ENCODE peak calls at places on chromosomes 6 and 20, in six cellular contexts. S, A, R, I, H and E are unnamed samples. For H3K9me3, H3K4me1 and H3K36me3, the result is how much of the 10 kb centered on the place peaks cover.

GRCh38 chr6:1789092-1789491 is 179.4 kb downstream of the FOXC1 start:
- DNase-seq in H (no peak), A (no peak), I (no peak), S (no peak), R (no peak), E (no peak)

GRCh38 chr6:140590641-140591040 is 1216.2 kb upstream of the CITED2 start:
- DNase-seq in S (no peak), H (no peak), I (no peak), A (no peak), R (no peak), E (no peak)

GRCh38 chr6:140052757-140053729 is 678.6 kb upstream of the CITED2 start:
- DNase-seq in H (no peak), I (no peak), S (no peak), A (no peak), R (no peak), E (no peak)

GRCh38 chr20:8527998-8528397 is 395.9 kb downstream of the PLCB1 start:
- DNase-seq in I (peak), H (no peak), S (no peak), A (no peak), R (peak), E (no peak)

GRCh38 chr6:144364727-144365126 is 79.6 kb downstream of the UTRN start:
- DNase-seq in H (no peak), R (no peak), A (no peak), I (no peak), S (no peak), E (no peak)

GRCh38 chr20:63441136-63441776 is 31.2 kb downstream of the KCNQ2 start:
- DNase-seq in H (no peak), S (no peak), I (peak), A (no peak), R (no peak), E (no peak)

GRCh38 chr6:145715426-145715825 is 19.9 kb downstream of the EPM2A start:
- DNase-seq in H (no peak), R (no peak), A (no peak), S (no peak), I (no peak), E (no peak)

GRCh38 chr6:3422457-3422816 is 34.4 kb downstream of the SLC22A23 start:
- DNase-seq in A (peak), S (no peak), R (no peak), I (no peak), H (no peak), E (no peak)

GRCh38 chr6:113122060-113122459 is 735.1 kb upstream of the MARCKS start:
- DNase-seq in I (no peak), S (no peak), H (no peak), R (no peak), A (no peak), E (no peak)

GRCh38 chr6:163383912-163384311 is 30.6 kb upstream of the QKI start:
- DNase-seq in A (no peak), H (no peak), S (no peak), R (no peak), I (no peak), E (no peak)

GRCh38 chr6:134921276-134921979 is 28.5 kb downstream of the ALDH8A1 start:
- DNase-seq in I (no peak), S (no peak), H (no peak), A (no peak), R (no peak), E (no peak)

GRCh38 chr6:25927721-25928359 is 2.7 kb downstream of the SLC17A2 start:
- DNase-seq in A (no peak), R (no peak), H (no peak), S (no peak), I (no peak), E (no peak)

GRCh38 chr20:45341579-45341938 is 6.7 kb downstream of the SDC4 start:
- DNase-seq in R (no peak), I (no peak), A (no peak), H (no peak), S (no peak), E (no peak)

GRCh38 chr6:119237177-119237715 is 112.3 kb downstream of the MAN1A1 start:
- DNase-seq in R (no peak), H (no peak), S (no peak), I (no peak), A (no peak), E (no peak)

GRCh38 chr6:15296735-15297134 is 50.9 kb downstream of the JARID2 start:
- DNase-seq in H (no peak), R (peak), A (no peak), S (no peak), I (peak), E (no peak)

GRCh38 chr20:23393999-23394775 is 27.1 kb downstream of the NAPB start:
- DNase-seq in H (no peak), S (no peak), R (no peak), A (peak), I (no peak), E (no peak)

GRCh38 chr6:13643125-13643524 is 28.0 kb downstream of the NOL7 start:
- DNase-seq in R (no peak), I (no peak), A (no peak), H (no peak), S (no peak), E (no peak)

GRCh38 chr6:32369678-32370077 is 2.0 kb downstream of the TSBP1 start:
- DNase-seq in A (no peak), H (no peak), S (no peak), I (no peak), R (no peak), E (no peak)

GRCh38 chr6:150256618-150257272 is 112.1 kb upstream of the IYD start:
- DNase-seq in S (no peak), R (no peak), A (no peak), H (no peak), I (no peak), E (no peak)

GRCh38 chr20:49386848-49387605 is 95.4 kb downstream of the KCNB1 start:
- DNase-seq in A (no peak), H (no peak), R (no peak), I (no peak), S (no peak), E (no peak)

GRCh38 chr6:49637333-49637698 is 677 bp upstream of the RHAG start:
- DNase-seq in H (no peak), R (no peak), I (no peak), A (no peak), S (no peak), E (no peak)

GRCh38 chr20:38270869-38271608 is 10.5 kb upstream of the KIAA1755 start:
- DNase-seq in R (no peak), H (no peak), S (no peak), A (no peak), I (no peak), E (no peak)

GRCh38 chr6:139847322-139847797 is 472.9 kb upstream of the CITED2 start:
- DNase-seq in S (no peak), R (no peak), I (no peak), H (no peak), A (no peak), E (no peak)

GRCh38 chr6:34144581-34145160 is 1.2 kb downstream of the GRM4 start:
- DNase-seq in H (no peak), A (no peak), R (no peak), S (no peak), I (no peak), E (no peak)

GRCh38 chr20:9179193-9179802 is 110.4 kb downstream of the PLCB4 start:
- DNase-seq in S (no peak), I (no peak), R (no peak), H (no peak), A (no peak), E (no peak)

GRCh38 chr6:89482136-89482535 is 49.2 kb downstream of the ANKRD6 start:
- DNase-seq in R (no peak), I (no peak), S (no peak), H (no peak), A (no peak), E (no peak)

GRCh38 chr6:145811741-145812140 is 2.9 kb downstream of the FBXO30 start:
- DNase-seq in R (no peak), I (no peak), S (no peak), A (no peak), H (no peak), E (no peak)

GRCh38 chr6:36735110-36735971 is 37.7 kb downstream of the RAB44 start:
- DNase-seq in S (no peak), A (peak), R (no peak), I (no peak), H (no peak), E (peak)

GRCh38 chr20:40279390-40279789 is 409.6 kb downstream of the MAFB start:
- DNase-seq in I (no peak), H (no peak), S (no peak), A (peak), R (no peak), E (no peak)

GRCh38 chr6:112571886-112572285 is 224.8 kb downstream of the RFPL4B start:
- DNase-seq in H (no peak), I (no peak), S (no peak), R (no peak), A (no peak), E (no peak)

GRCh38 chr20:41380551-41381262 is 14.1 kb upstream of the EMILIN3 start:
- DNase-seq in H (no peak), I (no peak), S (no peak), R (no peak), A (no peak), E (no peak)

GRCh38 chr6:166836785-166837718 is 119.3 kb downstream of the RNASET2 start:
- DNase-seq in H (no peak), S (no peak), R (no peak), I (no peak), A (no peak), E (no peak)

GRCh38 chr6:134429861-134430380 is 112.0 kb upstream of the SGK1 start:
- DNase-seq in A (no peak), R (no peak), I (no peak), H (no peak), S (no peak), E (no peak)

GRCh38 chr6:35634316-35634715 is 54.4 kb downstream of the FKBP5 start:
- DNase-seq in A (no peak), S (no peak), R (no peak), H (no peak), I (no peak), E (no peak)

GRCh38 chr6:45611502-45611901 is 233.8 kb upstream of the SUPT3H start:
- DNase-seq in A (no peak), H (no peak), S (no peak), R (no peak), I (no peak), E (no peak)

GRCh38 chr6:130708338-130708737 is 118.9 kb upstream of the SMLR1 start:
- DNase-seq in A (no peak), H (no peak), I (no peak), R (no peak), S (no peak), E (no peak)

GRCh38 chr20:46731770-46732169 is 22.3 kb downstream of the SLC2A10 start:
- DNase-seq in H (no peak), A (no peak), R (no peak), I (no peak), S (no peak), E (no peak)

GRCh38 chr6:30870546-30870945 is 13.8 kb upstream of the DDR1 start:
- DNase-seq in A (no peak), S (no peak), R (no peak), H (no peak), I (no peak), E (no peak)

GRCh38 chr6:30875244-30876038 is 8.9 kb upstream of the DDR1 start:
- DNase-seq in R (no peak), A (no peak), I (no peak), S (no peak), H (no peak), E (no peak)

GRCh38 chr6:30871592-30872183 is 12.6 kb upstream of the DDR1 start:
- DNase-seq in S (no peak), A (no peak), I (no peak), H (no peak), R (no peak), E (no peak)

GRCh38 chr6:30876039-30876730 is 8.1 kb upstream of the DDR1 start:
- DNase-seq in H (no peak), R (no peak), A (peak), S (no peak), I (no peak), E (no peak)

DNA sequence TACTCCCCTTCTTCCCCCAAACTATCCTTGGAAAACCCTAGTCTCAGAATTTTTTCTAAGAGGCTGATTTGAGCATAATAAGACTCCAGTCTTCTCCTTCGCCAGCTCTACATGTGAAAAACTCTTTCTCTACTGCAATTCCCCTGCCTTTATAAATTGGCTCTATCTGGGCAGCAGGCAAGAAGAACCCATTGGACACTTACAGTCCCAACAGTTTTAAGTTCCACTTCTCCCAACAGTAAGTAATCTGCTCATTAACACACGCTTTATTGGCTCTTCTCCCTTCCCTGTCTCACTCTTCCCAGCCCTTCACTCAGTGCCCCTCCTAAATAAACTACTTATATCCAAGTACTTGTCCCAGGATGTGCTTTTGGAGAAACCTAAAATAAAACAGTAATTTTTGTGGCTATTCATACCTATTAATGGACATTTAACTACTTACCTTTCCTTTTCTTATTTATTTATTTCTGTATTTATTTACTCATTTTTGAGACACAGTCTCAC is 11.1 kb upstream of the DDR1 start:
- DNase-seq in A (no peak), S (no peak), I (no peak), H (no peak), R (no peak), E (no peak)
- H3K9me3 ChIP-seq in A (under half), S (under half), I (under half), H (under half), R (under half), E (under half)

GRCh38 chr20:57043091-57043490 is 223.3 kb downstream of the BMP7 start:
- DNase-seq in I (no peak), A (peak), R (no peak), H (no peak), S (no peak), E (no peak)
- H3K4me1 ChIP-seq in I (under half), A (under half), R (under half), H (under half), S (under half), E (under half)

GRCh38 chr6:24845578-24845977 is 46.9 kb upstream of the ARMH2 start:
- DNase-seq in R (no peak), I (no peak), A (no peak), S (no peak), H (no peak), E (no peak)

GRCh38 chr6:24847402-24847801 is 48.7 kb upstream of the ARMH2 start:
- DNase-seq in I (no peak), H (no peak), S (no peak), A (no peak), R (no peak), E (no peak)

GRCh38 chr6:24851086-24851485 is 52.4 kb upstream of the ARMH2 start:
- DNase-seq in A (no peak), H (no peak), S (no peak), I (no peak), R (no peak), E (no peak)

GRCh38 chr6:24849713-24850112 is 51.0 kb upstream of the ARMH2 start:
- DNase-seq in R (no peak), S (no peak), H (no peak), A (no peak), I (no peak), E (no peak)

DNA sequence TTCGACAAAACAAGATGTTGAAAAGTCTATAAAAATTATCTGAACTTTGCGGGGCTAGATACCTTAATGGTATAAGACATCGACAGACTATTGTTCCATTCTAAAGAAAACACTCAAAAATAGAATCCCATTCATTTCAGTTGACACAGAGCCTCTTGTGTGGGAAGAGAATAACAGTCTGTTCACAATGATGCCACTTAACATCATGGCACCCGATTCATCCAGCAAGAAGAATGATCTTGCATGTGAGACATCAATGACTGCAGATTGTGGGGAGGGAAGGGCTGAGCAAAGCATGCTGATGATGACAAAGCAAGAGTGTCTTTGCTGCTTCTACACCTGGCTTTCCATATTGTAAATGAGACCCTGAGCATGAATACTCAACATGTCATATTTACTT is 49.7 kb upstream of the ARMH2 start:
- DNase-seq in R (no peak), S (no peak), I (no peak), A (no peak), H (no peak), E (no peak)
- H3K36me3 ChIP-seq in R (under half), S (under half), I (under half), A (under half), H (half or more), E (under half)

GRCh38 chr6:169411296-169411695 is 157.7 kb upstream of the THBS2 start:
- DNase-seq in I (no peak), S (no peak), A (no peak), H (no peak), R (no peak), E (no peak)
- H3K9me3 ChIP-seq in I (under half), S (under half), A (under half), H (under half), R (under half), E (under half)

DNA sequence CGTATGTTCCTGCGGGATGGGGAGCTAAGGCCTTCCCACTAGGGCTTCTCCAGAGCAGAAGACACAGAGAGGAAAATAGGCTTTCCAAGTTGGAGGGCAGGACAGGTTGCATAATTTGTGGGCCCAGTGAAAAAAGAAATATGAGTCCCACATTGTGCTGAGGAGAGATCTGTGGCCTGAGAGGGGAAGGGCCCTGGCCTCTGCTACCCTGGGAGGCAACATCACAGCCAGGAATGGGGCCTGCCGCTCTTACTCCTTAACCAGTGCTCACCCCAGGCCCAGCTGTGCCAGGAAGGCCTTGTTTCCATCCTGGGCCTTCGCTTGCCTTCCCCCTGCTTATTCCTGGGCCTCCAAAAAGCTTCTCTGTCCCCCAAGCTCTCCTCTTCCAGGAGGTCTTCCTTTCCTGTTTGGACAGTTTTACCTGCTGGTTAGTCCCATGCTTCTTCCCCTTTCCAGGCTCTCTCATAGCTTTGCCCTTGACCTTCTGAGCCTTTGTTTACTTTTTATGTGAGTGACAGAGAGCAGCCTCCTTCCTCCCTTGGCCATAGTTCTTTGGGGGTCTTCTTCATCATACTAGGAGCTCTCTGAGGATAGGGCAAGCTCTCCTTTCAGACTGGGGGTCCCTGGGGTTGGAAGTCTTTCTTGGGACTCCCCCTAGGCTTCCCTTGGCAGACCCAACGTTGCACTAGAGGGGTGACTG is 26.2 kb upstream of the VEGFA start:
- DNase-seq in H (no peak), I (no peak), R (no peak), A (no peak), S (no peak), E (no peak)
- H3K4me1 ChIP-seq in H (under half), I (under half), R (under half), A (under half), S (under half), E (under half)